ENCODE peak calls at places on chromosomes 6 and 20, in four cellular contexts. I is fibroblast of pulmonary artery, U is PC-3, G is pancreas. O is an unnamed sample.

GRCh38 chr6:155026366-155027045 is 31.4 kb downstream of the TIAM2 start:
- DNase-seq in I (peak), U (peak), G (no peak), O (no peak)

GRCh38 chr6:74282143-74282689 is 586.2 kb downstream of the CD109 start:
- DNase-seq in I (no peak), G (peak), U (no peak), O (no peak)

GRCh38 chr6:100460650-100461204 is 4.0 kb downstream of the SIM1 start:
- DNase-seq in G (no peak), I (no peak), U (no peak), O (no peak)

GRCh38 chr6:151121900-151122299 is 117.9 kb upstream of the AKAP12 start:
- DNase-seq in I (no peak), G (no peak), U (no peak), O (no peak)

GRCh38 chr6:6918216-6918983 is 189.4 kb upstream of the RREB1 start:
- DNase-seq in I (peak), U (peak), G (no peak), O (no peak)

GRCh38 chr6:71531006-71531405 is 242.4 kb downstream of the OGFRL1 start:
- DNase-seq in I (no peak), G (no peak), U (no peak), O (no peak)

GRCh38 chr6:93806409-93807270 is 387.3 kb upstream of the EPHA7 start:
- DNase-seq in I (no peak), U (no peak), G (no peak), O (no peak)

GRCh38 chr6:88662653-88663174 is 300.7 kb downstream of the RNGTT start:
- DNase-seq in I (no peak), G (no peak), U (no peak), O (no peak)

GRCh38 chr20:10219452-10219791 is 792 bp downstream of the SNAP25 start:
- DNase-seq in G (peak), U (peak), I (peak), O (peak)

GRCh38 chr20:32619586-32619985 is 34.5 kb upstream of the NOL4L start:
- DNase-seq in U (no peak), I (no peak), G (no peak), O (no peak)

GRCh38 chr20:43715044-43715443 is 11.8 kb downstream of the GTSF1L start:
- DNase-seq in I (no peak), U (no peak), G (no peak), O (no peak)

GRCh38 chr6:14552891-14553290 is 435.3 kb downstream of the CD83 start:
- DNase-seq in I (no peak), G (no peak), U (no peak), O (no peak)
- TF ChIP-seq CTCF in I (no peak), G (no peak), U (no peak), O (no peak)

DNA sequence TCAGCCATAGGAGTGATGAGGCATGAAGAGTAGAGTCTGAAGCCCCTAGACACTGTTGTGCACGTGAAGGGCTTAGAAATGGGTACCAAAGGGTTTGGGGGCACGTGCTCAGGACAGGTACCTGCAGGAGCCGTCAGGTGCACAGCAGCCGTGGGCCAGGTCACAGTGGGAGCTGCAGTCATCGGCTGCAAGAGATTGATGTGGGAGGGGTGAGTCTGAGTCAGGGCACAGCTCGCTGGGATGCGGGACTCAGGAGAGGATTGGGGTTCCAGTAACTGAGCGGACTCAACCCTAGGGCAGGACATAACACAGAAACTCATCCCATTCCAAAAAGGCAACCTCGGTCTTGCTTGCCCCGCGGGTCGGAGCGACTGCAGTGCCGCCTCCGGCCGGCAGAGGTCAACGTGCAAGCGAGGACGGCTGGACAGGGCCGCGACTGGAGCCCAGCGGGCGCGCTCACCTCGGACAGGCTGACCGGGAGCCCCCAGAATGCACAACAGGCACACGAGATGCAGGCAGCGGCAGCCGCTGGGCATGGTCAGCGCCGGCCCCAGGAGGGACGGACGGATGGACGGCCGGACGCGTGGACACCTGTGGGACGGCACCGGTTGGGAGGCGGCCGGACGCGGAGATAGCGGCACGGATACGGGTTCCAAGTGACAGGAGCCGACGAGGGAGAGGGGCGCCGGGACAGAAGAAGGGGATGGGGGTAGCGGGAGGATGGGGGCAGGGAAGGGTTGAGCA is 886 bp downstream of the DLK2 start:
- DNase-seq in U (peak), G (peak), I (peak), O (peak)
- TF ChIP-seq CTCF in U (peak), G (peak), I (peak), O (peak)

GRCh38 chr6:14754636-14755513 is 491.0 kb upstream of the JARID2 start:
- DNase-seq in U (no peak), G (no peak), I (no peak), O (no peak)
- TF ChIP-seq CTCF in U (no peak), G (no peak), I (no peak), O (no peak)

GRCh38 chr20:20503788-20504528 is 136.1 kb downstream of the INSM1 start:
- DNase-seq in I (no peak), G (no peak), U (peak), O (no peak)

GRCh38 chr20:20501128-20501527 is 133.2 kb downstream of the INSM1 start:
- DNase-seq in G (no peak), I (no peak), U (no peak), O (no peak)

GRCh38 chr20:20500312-20500711 is 132.4 kb downstream of the INSM1 start:
- DNase-seq in I (no peak), G (no peak), U (no peak), O (no peak)

DNA sequence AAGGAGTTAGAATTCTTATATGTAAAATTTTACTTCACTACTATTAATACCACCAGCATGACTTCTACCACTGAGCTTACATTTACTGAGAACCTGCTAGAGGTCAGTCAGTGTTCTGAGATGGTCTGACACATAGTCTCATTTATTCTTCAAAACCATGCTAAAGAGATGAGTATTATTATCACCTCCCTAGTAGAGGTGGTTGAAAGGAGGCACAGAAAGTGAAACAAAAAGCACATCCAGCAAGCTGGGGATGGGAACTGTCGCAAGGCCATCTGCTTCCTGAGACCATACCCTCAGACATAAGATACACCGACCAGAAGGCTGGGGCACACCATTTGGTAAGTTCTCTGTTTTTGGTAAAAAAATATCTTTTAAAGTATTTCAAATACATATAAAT is 137.7 kb downstream of the INSM1 start:
- DNase-seq in U (no peak), G (no peak), I (no peak), O (no peak)
- TF ChIP-seq CTCF in U (no peak), G (no peak), I (no peak), O (no peak)

GRCh38 chr6:110039996-110040383 is 61.9 kb downstream of the GPR6 start:
- DNase-seq in G (no peak), I (peak), U (peak), O (no peak)
- TF ChIP-seq CTCF in G (no peak), I (peak), U (peak), O (no peak)

GRCh38 chr6:3453410-3453809 is 3.4 kb downstream of the SLC22A23 start:
- DNase-seq in U (no peak), G (no peak), I (no peak), O (no peak)

GRCh38 chr6:3451498-3451897 is 5.4 kb downstream of the SLC22A23 start:
- DNase-seq in G (no peak), U (no peak), I (peak), O (no peak)

GRCh38 chr6:3449750-3450305 is 7.0 kb downstream of the SLC22A23 start:
- DNase-seq in U (no peak), I (no peak), G (no peak), O (no peak)

GRCh38 chr6:3449321-3449720 is 7.5 kb downstream of the SLC22A23 start:
- DNase-seq in I (no peak), G (no peak), U (no peak), O (no peak)

GRCh38 chr6:3450888-3451287 is 6.0 kb downstream of the SLC22A23 start:
- DNase-seq in G (no peak), U (no peak), I (no peak), O (no peak)
- TF ChIP-seq CTCF in G (no peak), U (no peak), I (no peak), O (no peak)